ENCODE peak calls at places on chromosomes 1 and 21, in five cellular contexts. I is neuronal stem cell; U is mucosa of descending colon; H is NCI-H2107; E is stimulated activated CD8-positive, alpha-beta memory T cell treated with anti-CD3 and anti-CD28 coated beads, Interleukin-7, amount 100 ng/mL, for 24 hours. S is an unnamed sample.

GRCh38 chr1:91697322-91698260 is 188.4 kb downstream of the TGFBR3 start:
- DNase-seq in E (no peak), U (no peak), H (no peak), I (no peak), S (no peak)

GRCh38 chr1:17966341-17966740 is 141.3 kb upstream of the IGSF21 start:
- DNase-seq in E (no peak), U (no peak), I (no peak), H (no peak), S (peak)

GRCh38 chr1:11134352-11135266 is 34.9 kb upstream of the EXOSC10 start:
- DNase-seq in U (no peak), E (no peak), H (no peak), I (no peak), S (no peak)

GRCh38 chr1:39395357-39395831 is 96.0 kb upstream of the BMP8A start:
- DNase-seq in E (no peak), U (no peak), I (no peak), H (no peak), S (no peak)

GRCh38 chr1:71448444-71448843 is 367.6 kb upstream of the ZRANB2 start:
- DNase-seq in I (no peak), H (no peak), E (no peak), U (no peak), S (no peak)

GRCh38 chr1:59947047-59947938 is 20.7 kb upstream of the CYP2J2 start:
- DNase-seq in I (peak), E (no peak), U (peak), H (peak), S (no peak)

GRCh38 chr1:36889478-36889845 is 144.9 kb downstream of the GRIK3 start:
- DNase-seq in E (no peak), H (no peak), I (no peak), U (no peak), S (no peak)

GRCh38 chr1:23751050-23751814 is 8.0 kb downstream of the ELOA start:
- DNase-seq in E (no peak), U (no peak), H (peak), I (peak), S (no peak)

GRCh38 chr1:56963667-56964066 is 2.1 kb downstream of the C8B start:
- DNase-seq in H (peak), E (no peak), U (no peak), I (no peak), S (no peak)

GRCh38 chr1:31812158-31812829 is 3.5 kb downstream of the SPOCD1 start:
- DNase-seq in I (no peak), U (no peak), E (no peak), H (no peak), S (no peak)

GRCh38 chr1:38804062-38804886 is 55.3 kb downstream of the RRAGC start:
- DNase-seq in E (no peak), H (peak), U (no peak), I (peak), S (no peak)

GRCh38 chr1:92848201-92848600 is 16.4 kb downstream of the RPL5 start:
- DNase-seq in H (no peak), I (no peak), E (no peak), U (no peak), S (no peak)

GRCh38 chr21:31772674-31773555 is 41.0 kb upstream of the SCAF4 start:
- DNase-seq in H (no peak), U (no peak), E (no peak), I (no peak), S (no peak)

GRCh38 chr1:233105225-233105624 is 154.8 kb downstream of the NTPCR start:
- DNase-seq in H (no peak), E (no peak), I (no peak), U (no peak), S (no peak)

GRCh38 chr1:187509091-187509490 is 680.3 kb downstream of the PLA2G4A start:
- DNase-seq in H (no peak), I (no peak), U (no peak), E (no peak), S (no peak)

S was measured in hypothalamus.